ENCODE peak calls at places on chromosome 11, in nine cellular contexts. One of them, this sample, is unnamed.

GRCh38 chr11:76995177-76995576 is 39.0 kb upstream of the B3GNT6 start:
- DNase-seq in WERI-Rb-1: no peak
- DNase-seq in foreskin fibroblast: no peak
- DNase-seq in tibial nerve: no peak
- DNase-seq in AG09309: no peak
- DNase-seq in fibroblast of the aortic adventitia: no peak
- DNase-seq in CD8-positive, alpha-beta T cell: no peak
- DNase-seq in AG04450: no peak
- DNase-seq in MM.1S: no peak
- DNase-seq in this sample: no peak

GRCh38 chr11:65651339-65651588 is 11.5 kb downstream of the RELA start:
- DNase-seq in tibial nerve: no peak
- DNase-seq in AG09309: no peak
- DNase-seq in fibroblast of the aortic adventitia: no peak
- DNase-seq in AG04450: no peak
- DNase-seq in CD8-positive, alpha-beta T cell: no peak
- DNase-seq in MM.1S: no peak
- DNase-seq in foreskin fibroblast: no peak
- DNase-seq in WERI-Rb-1: no peak
- DNase-seq in this sample: no peak

GRCh38 chr11:125429174-125429707 is 66.8 kb downstream of the FEZ1 start:
- DNase-seq in fibroblast of the aortic adventitia: peak
- DNase-seq in tibial nerve: no peak
- DNase-seq in AG04450: no peak
- DNase-seq in CD8-positive, alpha-beta T cell: no peak
- DNase-seq in foreskin fibroblast: peak
- DNase-seq in MM.1S: peak
- DNase-seq in WERI-Rb-1: peak
- DNase-seq in AG09309: no peak
- DNase-seq in this sample: peak

GRCh38 chr11:15819679-15820286 is 536.6 kb downstream of the SOX6 start:
- DNase-seq in WERI-Rb-1: peak
- DNase-seq in AG09309: no peak
- DNase-seq in AG04450: no peak
- DNase-seq in foreskin fibroblast: peak
- DNase-seq in fibroblast of the aortic adventitia: peak
- DNase-seq in MM.1S: peak
- DNase-seq in tibial nerve: peak
- DNase-seq in CD8-positive, alpha-beta T cell: no peak
- DNase-seq in this sample: no peak

GRCh38 chr11:120564573-120565301 is 53.2 kb downstream of the GRIK4 start:
- DNase-seq in MM.1S: no peak
- DNase-seq in foreskin fibroblast: peak
- DNase-seq in tibial nerve: no peak
- DNase-seq in CD8-positive, alpha-beta T cell: no peak
- DNase-seq in AG04450: no peak
- DNase-seq in AG09309: no peak
- DNase-seq in fibroblast of the aortic adventitia: peak
- DNase-seq in WERI-Rb-1: peak
- DNase-seq in this sample: peak

GRCh38 chr11:47259178-47259977 is 1.6 kb downstream of the NR1H3 start:
- DNase-seq in AG04450: no peak
- DNase-seq in AG09309: no peak
- DNase-seq in WERI-Rb-1: peak
- DNase-seq in fibroblast of the aortic adventitia: peak
- DNase-seq in CD8-positive, alpha-beta T cell: no peak
- DNase-seq in foreskin fibroblast: peak
- DNase-seq in tibial nerve: no peak
- DNase-seq in MM.1S: peak
- DNase-seq in this sample: no peak

GRCh38 chr11:62708423-62709261 is 1.2 kb downstream of the GNG3 start:
- DNase-seq in MM.1S: no peak
- DNase-seq in AG04450: no peak
- DNase-seq in fibroblast of the aortic adventitia: no peak
- DNase-seq in foreskin fibroblast: peak
- DNase-seq in tibial nerve: no peak
- DNase-seq in WERI-Rb-1: no peak
- DNase-seq in CD8-positive, alpha-beta T cell: peak
- DNase-seq in AG09309: no peak
- DNase-seq in this sample: no peak

GRCh38 chr11:57428643-57429042 is 1.7 kb upstream of the SLC43A3 start:
- DNase-seq in MM.1S: no peak
- DNase-seq in tibial nerve: no peak
- DNase-seq in AG09309: no peak
- DNase-seq in fibroblast of the aortic adventitia: no peak
- DNase-seq in WERI-Rb-1: no peak
- DNase-seq in foreskin fibroblast: no peak
- DNase-seq in AG04450: no peak
- DNase-seq in CD8-positive, alpha-beta T cell: no peak
- DNase-seq in this sample: no peak

GRCh38 chr11:13062115-13062514 is 53.0 kb downstream of the RASSF10 start:
- DNase-seq in CD8-positive, alpha-beta T cell: no peak
- DNase-seq in fibroblast of the aortic adventitia: no peak
- DNase-seq in MM.1S: no peak
- DNase-seq in tibial nerve: no peak
- DNase-seq in AG04450: no peak
- DNase-seq in foreskin fibroblast: no peak
- DNase-seq in WERI-Rb-1: no peak
- DNase-seq in AG09309: no peak
- DNase-seq in this sample: no peak

GRCh38 chr11:129115652-129116585 is 76.2 kb downstream of the ARHGAP32 start:
- DNase-seq in MM.1S: no peak
- DNase-seq in tibial nerve: no peak
- DNase-seq in AG09309: no peak
- DNase-seq in fibroblast of the aortic adventitia: peak
- DNase-seq in AG04450: peak
- DNase-seq in WERI-Rb-1: no peak
- DNase-seq in CD8-positive, alpha-beta T cell: no peak
- DNase-seq in foreskin fibroblast: peak
- DNase-seq in this sample: no peak

GRCh38 chr11:2892215-2893020 is 6.8 kb upstream of the CDKN1C start:
- DNase-seq in AG09309: no peak
- DNase-seq in WERI-Rb-1: peak
- DNase-seq in AG04450: no peak
- DNase-seq in CD8-positive, alpha-beta T cell: peak
- DNase-seq in fibroblast of the aortic adventitia: peak
- DNase-seq in MM.1S: peak
- DNase-seq in tibial nerve: peak
- DNase-seq in foreskin fibroblast: peak
- DNase-seq in this sample: no peak

GRCh38 chr11:70482529-70482917 is 84.2 kb downstream of the CTTN start:
- DNase-seq in AG04450: no peak
- DNase-seq in tibial nerve: no peak
- DNase-seq in foreskin fibroblast: no peak
- DNase-seq in fibroblast of the aortic adventitia: peak
- DNase-seq in AG09309: no peak
- DNase-seq in CD8-positive, alpha-beta T cell: no peak
- DNase-seq in MM.1S: no peak
- DNase-seq in WERI-Rb-1: no peak
- DNase-seq in this sample: no peak
- H3K4me3 ChIP-seq in AG04450: no peak
- H3K4me3 ChIP-seq in tibial nerve: no peak
- H3K4me3 ChIP-seq in foreskin fibroblast: no peak
- H3K4me3 ChIP-seq in fibroblast of the aortic adventitia: no peak
- H3K4me3 ChIP-seq in AG09309: no peak
- H3K4me3 ChIP-seq in CD8-positive, alpha-beta T cell: no peak
- H3K4me3 ChIP-seq in MM.1S: no peak
- H3K4me3 ChIP-seq in WERI-Rb-1: no peak
- H3K4me3 ChIP-seq in this sample: no peak

DNA sequence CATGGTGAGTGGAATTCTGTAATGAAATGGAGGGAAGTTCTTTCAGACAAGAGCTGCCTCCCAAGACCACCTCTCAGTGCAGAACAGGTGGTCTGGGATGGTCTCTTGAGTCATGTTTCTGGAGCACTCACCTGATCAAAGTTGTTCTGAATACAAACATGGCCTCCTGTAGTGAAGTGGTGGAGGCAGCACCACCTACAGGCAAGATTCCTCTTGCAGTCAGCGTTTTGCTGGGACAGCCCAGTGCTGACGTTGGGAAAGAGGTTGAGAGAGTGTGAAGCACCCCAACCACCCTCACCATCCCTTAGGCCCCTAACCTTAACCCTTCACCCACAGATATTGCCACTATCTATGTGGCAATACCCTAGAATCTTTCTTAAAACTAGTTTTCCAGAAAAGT is 371.4 kb downstream of the CADM1 start:
- DNase-seq in CD8-positive, alpha-beta T cell: no peak
- DNase-seq in MM.1S: no peak
- DNase-seq in WERI-Rb-1: peak
- DNase-seq in fibroblast of the aortic adventitia: no peak
- DNase-seq in foreskin fibroblast: no peak
- DNase-seq in AG04450: no peak
- DNase-seq in tibial nerve: no peak
- DNase-seq in AG09309: no peak
- DNase-seq in this sample: no peak
- TF ChIP-seq CTCF in CD8-positive, alpha-beta T cell: no peak
- TF ChIP-seq CTCF in MM.1S: no peak
- TF ChIP-seq CTCF in WERI-Rb-1: peak
- TF ChIP-seq CTCF in fibroblast of the aortic adventitia: no peak
- TF ChIP-seq CTCF in foreskin fibroblast: peak
- TF ChIP-seq CTCF in AG04450: peak
- TF ChIP-seq CTCF in tibial nerve: no peak
- TF ChIP-seq CTCF in AG09309: no peak
- TF ChIP-seq CTCF in this sample: peak

GRCh38 chr11:32427616-32427934 is 7.8 kb downstream of the WT1 start:
- DNase-seq in WERI-Rb-1: no peak
- DNase-seq in tibial nerve: no peak
- DNase-seq in fibroblast of the aortic adventitia: no peak
- DNase-seq in AG04450: no peak
- DNase-seq in CD8-positive, alpha-beta T cell: no peak
- DNase-seq in MM.1S: no peak
- DNase-seq in foreskin fibroblast: no peak
- DNase-seq in AG09309: no peak
- DNase-seq in this sample: no peak

GRCh38 chr11:32427935-32428664 is 7.2 kb downstream of the WT1 start:
- DNase-seq in tibial nerve: no peak
- DNase-seq in AG04450: no peak
- DNase-seq in AG09309: no peak
- DNase-seq in MM.1S: no peak
- DNase-seq in fibroblast of the aortic adventitia: no peak
- DNase-seq in CD8-positive, alpha-beta T cell: no peak
- DNase-seq in foreskin fibroblast: no peak
- DNase-seq in WERI-Rb-1: no peak
- DNase-seq in this sample: no peak

GRCh38 chr11:32426819-32427615 is 8.3 kb downstream of the WT1 start:
- DNase-seq in WERI-Rb-1: no peak
- DNase-seq in CD8-positive, alpha-beta T cell: no peak
- DNase-seq in fibroblast of the aortic adventitia: no peak
- DNase-seq in tibial nerve: no peak
- DNase-seq in AG04450: no peak
- DNase-seq in foreskin fibroblast: no peak
- DNase-seq in AG09309: no peak
- DNase-seq in MM.1S: no peak
- DNase-seq in this sample: no peak

GRCh38 chr11:32428665-32429293 is 6.6 kb downstream of the WT1 start:
- DNase-seq in AG04450: no peak
- DNase-seq in foreskin fibroblast: no peak
- DNase-seq in fibroblast of the aortic adventitia: no peak
- DNase-seq in AG09309: no peak
- DNase-seq in CD8-positive, alpha-beta T cell: no peak
- DNase-seq in MM.1S: no peak
- DNase-seq in WERI-Rb-1: no peak
- DNase-seq in tibial nerve: no peak
- DNase-seq in this sample: no peak

DNA sequence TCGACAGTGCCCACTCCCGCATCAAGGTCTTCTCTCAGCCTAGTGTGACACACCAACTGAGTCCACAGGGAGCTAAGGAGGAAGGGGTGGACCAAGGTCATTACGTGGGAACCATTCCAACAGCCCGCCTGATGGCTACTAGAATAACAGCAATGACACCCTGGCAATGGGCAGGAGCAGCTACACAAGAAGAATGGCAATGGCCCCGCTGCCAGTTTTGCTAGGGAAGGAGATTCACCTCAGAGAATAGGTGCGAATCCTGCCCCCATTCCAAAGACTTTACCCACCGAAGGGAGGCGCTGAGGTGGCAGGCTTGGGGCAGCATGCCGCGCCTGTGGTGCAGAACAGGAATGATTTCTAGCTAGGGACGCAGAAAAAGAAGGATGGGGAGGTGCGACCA is 9.1 kb downstream of the WT1 start:
- DNase-seq in foreskin fibroblast: no peak
- DNase-seq in MM.1S: no peak
- DNase-seq in CD8-positive, alpha-beta T cell: no peak
- DNase-seq in AG09309: no peak
- DNase-seq in fibroblast of the aortic adventitia: no peak
- DNase-seq in AG04450: no peak
- DNase-seq in WERI-Rb-1: no peak
- DNase-seq in tibial nerve: no peak
- DNase-seq in this sample: no peak
- H3K4me3 ChIP-seq in foreskin fibroblast: no peak
- H3K4me3 ChIP-seq in MM.1S: no peak
- H3K4me3 ChIP-seq in CD8-positive, alpha-beta T cell: no peak
- H3K4me3 ChIP-seq in AG09309: no peak
- H3K4me3 ChIP-seq in fibroblast of the aortic adventitia: no peak
- H3K4me3 ChIP-seq in AG04450: no peak
- H3K4me3 ChIP-seq in WERI-Rb-1: no peak
- H3K4me3 ChIP-seq in tibial nerve: no peak
- H3K4me3 ChIP-seq in this sample: no peak

GRCh38 chr11:60634151-60634550 is 65.3 kb upstream of the MS4A8 start:
- DNase-seq in AG04450: no peak
- DNase-seq in CD8-positive, alpha-beta T cell: no peak
- DNase-seq in WERI-Rb-1: peak
- DNase-seq in MM.1S: no peak
- DNase-seq in tibial nerve: no peak
- DNase-seq in AG09309: no peak
- DNase-seq in fibroblast of the aortic adventitia: no peak
- DNase-seq in foreskin fibroblast: no peak
- DNase-seq in this sample: no peak
- TF ChIP-seq CTCF in AG04450: no peak
- TF ChIP-seq CTCF in CD8-positive, alpha-beta T cell: no peak
- TF ChIP-seq CTCF in WERI-Rb-1: peak
- TF ChIP-seq CTCF in MM.1S: peak
- TF ChIP-seq CTCF in tibial nerve: no peak
- TF ChIP-seq CTCF in AG09309: no peak
- TF ChIP-seq CTCF in fibroblast of the aortic adventitia: peak
- TF ChIP-seq CTCF in foreskin fibroblast: no peak
- TF ChIP-seq CTCF in this sample: peak

DNA sequence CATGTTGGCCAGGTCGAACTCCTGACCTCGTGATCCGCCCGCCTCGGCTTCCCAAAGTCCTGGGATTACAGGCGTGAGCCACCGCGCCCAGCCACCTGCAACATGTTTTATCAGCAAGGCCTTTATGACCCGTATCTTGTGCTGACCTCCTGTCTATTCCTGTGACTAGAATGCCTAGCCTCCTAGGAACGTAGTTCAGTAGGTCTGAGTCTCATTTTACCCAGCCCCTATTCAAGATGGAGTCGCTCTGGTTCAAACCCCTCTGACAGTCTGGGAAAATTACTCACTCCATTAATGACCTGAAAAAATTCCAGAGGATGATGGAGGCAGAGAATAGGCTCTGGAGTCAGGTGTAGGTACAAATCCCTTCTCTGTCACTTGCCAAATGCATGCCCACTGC is 30.0 kb upstream of the CXCR5 start:
- DNase-seq in foreskin fibroblast: no peak
- DNase-seq in MM.1S: no peak
- DNase-seq in AG04450: no peak
- DNase-seq in tibial nerve: no peak
- DNase-seq in AG09309: no peak
- DNase-seq in fibroblast of the aortic adventitia: no peak
- DNase-seq in WERI-Rb-1: no peak
- DNase-seq in CD8-positive, alpha-beta T cell: no peak
- DNase-seq in this sample: no peak
- H3K4me3 ChIP-seq in foreskin fibroblast: no peak
- H3K4me3 ChIP-seq in MM.1S: no peak
- H3K4me3 ChIP-seq in AG04450: no peak
- H3K4me3 ChIP-seq in tibial nerve: no peak
- H3K4me3 ChIP-seq in AG09309: no peak
- H3K4me3 ChIP-seq in fibroblast of the aortic adventitia: no peak
- H3K4me3 ChIP-seq in WERI-Rb-1: no peak
- H3K4me3 ChIP-seq in CD8-positive, alpha-beta T cell: no peak
- H3K4me3 ChIP-seq in this sample: no peak